ENCODE peak calls at places on chromosome 20, in eight cellular contexts. One of them, this sample, is unnamed.

GRCh38 chr20:43243672-43244269 is 54.1 kb upstream of the PTPRT start:
- DNase-seq in fibroblast of lung: no peak
- DNase-seq in progenitor cell of endocrine pancreas: no peak
- DNase-seq in omental fat pad: no peak
- DNase-seq in HFFc6: no peak
- DNase-seq in uterus: no peak
- DNase-seq in MCF 10A: peak; percentile 10
- DNase-seq in H9: peak; percentile 53
- DNase-seq in this sample: no peak

GRCh38 chr20:54555150-54555549 is 79.8 kb downstream of the DOK5 start:
- DNase-seq in fibroblast of lung: no peak
- DNase-seq in progenitor cell of endocrine pancreas: no peak
- DNase-seq in HFFc6: no peak
- DNase-seq in MCF 10A: no peak
- DNase-seq in uterus: no peak
- DNase-seq in omental fat pad: no peak
- DNase-seq in H9: no peak
- DNase-seq in this sample: no peak

GRCh38 chr20:8309638-8310037 is 177.6 kb downstream of the PLCB1 start:
- DNase-seq in HFFc6: no peak
- DNase-seq in H9: peak; percentile 32
- DNase-seq in progenitor cell of endocrine pancreas: no peak
- DNase-seq in omental fat pad: no peak
- DNase-seq in uterus: no peak
- DNase-seq in MCF 10A: no peak
- DNase-seq in fibroblast of lung: peak; percentile 53
- DNase-seq in this sample: peak; percentile 24

GRCh38 chr20:56411759-56412472 is at the start of gene CASS4:
- DNase-seq in H9: no peak
- DNase-seq in fibroblast of lung: peak; percentile 91
- DNase-seq in MCF 10A: no peak
- DNase-seq in HFFc6: no peak
- DNase-seq in uterus: no peak
- DNase-seq in omental fat pad: no peak
- DNase-seq in progenitor cell of endocrine pancreas: no peak
- DNase-seq in this sample: peak; percentile 97

GRCh38 chr20:4607287-4607713 is 114.4 kb upstream of the PRND start:
- DNase-seq in uterus: peak; percentile 62
- DNase-seq in omental fat pad: peak; percentile 35
- DNase-seq in H9: peak; percentile 64
- DNase-seq in progenitor cell of endocrine pancreas: peak; percentile 52
- DNase-seq in MCF 10A: peak; percentile 71
- DNase-seq in fibroblast of lung: peak; percentile 55
- DNase-seq in HFFc6: peak; percentile 64
- DNase-seq in this sample: peak; percentile 81

GRCh38 chr20:1465470-1466210 is 1.0 kb downstream of the NSFL1C start:
- DNase-seq in omental fat pad: no peak
- DNase-seq in H9: no peak
- DNase-seq in fibroblast of lung: peak; percentile 55
- DNase-seq in HFFc6: peak; percentile 39
- DNase-seq in progenitor cell of endocrine pancreas: no peak
- DNase-seq in MCF 10A: peak; percentile 55
- DNase-seq in uterus: no peak
- DNase-seq in this sample: peak; percentile 13

GRCh38 chr20:47576516-47577033 is 74.9 kb downstream of the NCOA3 start:
- DNase-seq in uterus: peak; percentile 60
- DNase-seq in HFFc6: peak; percentile 70
- DNase-seq in progenitor cell of endocrine pancreas: peak; percentile 15
- DNase-seq in omental fat pad: no peak
- DNase-seq in MCF 10A: peak; percentile 87
- DNase-seq in fibroblast of lung: peak; percentile 93
- DNase-seq in H9: no peak
- DNase-seq in this sample: peak; percentile 85

GRCh38 chr20:9474835-9475413 is 39.5 kb upstream of the LAMP5 start:
- DNase-seq in HFFc6: no peak
- DNase-seq in H9: no peak
- DNase-seq in progenitor cell of endocrine pancreas: no peak
- DNase-seq in MCF 10A: no peak
- DNase-seq in omental fat pad: no peak
- DNase-seq in uterus: no peak
- DNase-seq in fibroblast of lung: peak; percentile 56
- DNase-seq in this sample: no peak

GRCh38 chr20:63177134-63177784 is 38.7 kb downstream of the YTHDF1 start:
- DNase-seq in omental fat pad: no peak
- DNase-seq in HFFc6: no peak
- DNase-seq in MCF 10A: no peak
- DNase-seq in fibroblast of lung: no peak
- DNase-seq in progenitor cell of endocrine pancreas: no peak
- DNase-seq in uterus: no peak
- DNase-seq in H9: no peak
- DNase-seq in this sample: no peak

GRCh38 chr20:57594092-57594911 is 25.9 kb downstream of the ZBP1 start:
- DNase-seq in progenitor cell of endocrine pancreas: peak; percentile 61
- DNase-seq in H9: peak; percentile 62
- DNase-seq in MCF 10A: peak; percentile 38
- DNase-seq in uterus: no peak
- DNase-seq in fibroblast of lung: peak; percentile 11
- DNase-seq in omental fat pad: peak; percentile 48
- DNase-seq in HFFc6: no peak
- DNase-seq in this sample: peak; percentile 38

GRCh38 chr20:34651200-34651599 is 25.7 kb downstream of the PIGU start:
- DNase-seq in omental fat pad: no peak
- DNase-seq in HFFc6: no peak
- DNase-seq in fibroblast of lung: no peak
- DNase-seq in MCF 10A: no peak
- DNase-seq in uterus: no peak
- DNase-seq in progenitor cell of endocrine pancreas: no peak
- DNase-seq in H9: no peak
- DNase-seq in this sample: no peak

GRCh38 chr20:45257161-45257560 is 2.8 kb upstream of the SLPI start:
- DNase-seq in H9: no peak
- DNase-seq in uterus: no peak
- DNase-seq in progenitor cell of endocrine pancreas: no peak
- DNase-seq in omental fat pad: no peak
- DNase-seq in MCF 10A: no peak
- DNase-seq in fibroblast of lung: no peak
- DNase-seq in HFFc6: no peak
- DNase-seq in this sample: no peak

DNA sequence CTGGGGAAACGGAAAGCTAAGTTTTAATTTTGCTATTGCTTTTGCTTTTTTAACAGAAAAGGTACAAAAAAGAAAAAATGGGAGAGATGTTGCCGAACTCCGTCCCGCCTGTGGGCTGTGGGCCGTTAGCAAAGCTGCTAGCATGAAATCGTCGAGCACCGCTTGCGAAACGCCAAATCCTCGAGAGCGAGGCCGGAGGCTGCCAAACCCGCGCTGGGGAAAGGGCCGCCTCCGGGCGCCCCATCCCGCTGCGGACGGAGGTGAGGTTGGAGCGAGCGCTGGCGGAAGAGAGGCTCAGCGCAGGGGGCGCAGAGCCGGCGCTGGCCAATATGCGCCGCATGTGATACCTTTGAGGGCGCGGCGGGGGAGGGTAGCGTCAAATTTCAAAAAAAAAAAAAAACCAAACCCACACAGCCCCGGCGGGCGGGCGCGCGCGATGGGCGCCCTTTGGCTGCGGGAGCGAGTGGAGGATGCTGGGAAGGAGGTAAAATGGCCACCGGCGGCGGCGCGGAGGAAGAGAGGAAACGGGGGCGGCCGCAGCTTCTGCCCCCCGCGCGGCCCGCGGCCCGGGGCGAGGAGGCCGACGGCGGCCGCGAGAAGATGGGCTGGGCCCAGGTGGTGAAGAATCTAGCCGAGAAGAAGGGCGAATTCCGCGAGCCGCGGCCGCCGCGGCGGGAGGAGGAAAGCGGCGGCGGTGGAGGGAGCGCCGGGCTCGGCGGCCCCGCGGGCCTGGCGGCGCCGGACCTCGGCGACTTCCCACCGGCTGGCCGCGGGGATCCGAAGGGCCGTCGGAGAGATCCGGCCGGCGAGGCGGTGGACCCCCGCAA is at the start of gene ZCCHC3:
- DNase-seq in progenitor cell of endocrine pancreas: peak; percentile 76
- DNase-seq in omental fat pad: peak; percentile 58
- DNase-seq in HFFc6: peak; percentile 85
- DNase-seq in fibroblast of lung: peak; percentile 93
- DNase-seq in MCF 10A: peak; percentile 96
- DNase-seq in H9: peak; percentile 89
- DNase-seq in uterus: peak; percentile 93
- DNase-seq in this sample: peak; percentile 98
- TF ChIP-seq CTCF in progenitor cell of endocrine pancreas: peak; percentile 42
- TF ChIP-seq CTCF in omental fat pad: no peak
- TF ChIP-seq CTCF in HFFc6: peak; percentile 39
- TF ChIP-seq CTCF in fibroblast of lung: no peak
- TF ChIP-seq CTCF in MCF 10A: no peak
- TF ChIP-seq CTCF in H9: peak; percentile 39
- TF ChIP-seq CTCF in uterus: peak; percentile 29
- TF ChIP-seq CTCF in this sample: no peak

GRCh38 chr20:23024701-23025100 is 10.4 kb upstream of the SSTR4 start:
- DNase-seq in progenitor cell of endocrine pancreas: no peak
- DNase-seq in MCF 10A: no peak
- DNase-seq in uterus: no peak
- DNase-seq in H9: no peak
- DNase-seq in fibroblast of lung: no peak
- DNase-seq in HFFc6: no peak
- DNase-seq in omental fat pad: no peak
- DNase-seq in this sample: peak; percentile 64

GRCh38 chr20:23021941-23022340 is 13.2 kb upstream of the SSTR4 start:
- DNase-seq in MCF 10A: peak; percentile 23
- DNase-seq in HFFc6: no peak
- DNase-seq in fibroblast of lung: no peak
- DNase-seq in uterus: no peak
- DNase-seq in H9: no peak
- DNase-seq in omental fat pad: no peak
- DNase-seq in progenitor cell of endocrine pancreas: no peak
- DNase-seq in this sample: no peak

GRCh38 chr20:23021541-23021940 is 13.6 kb upstream of the SSTR4 start:
- DNase-seq in MCF 10A: peak; percentile 18
- DNase-seq in omental fat pad: no peak
- DNase-seq in uterus: no peak
- DNase-seq in HFFc6: no peak
- DNase-seq in progenitor cell of endocrine pancreas: no peak
- DNase-seq in fibroblast of lung: no peak
- DNase-seq in H9: no peak
- DNase-seq in this sample: no peak

GRCh38 chr20:23022849-23023248 is 12.3 kb upstream of the SSTR4 start:
- DNase-seq in H9: no peak
- DNase-seq in uterus: no peak
- DNase-seq in progenitor cell of endocrine pancreas: no peak
- DNase-seq in MCF 10A: no peak
- DNase-seq in fibroblast of lung: peak; percentile 48
- DNase-seq in omental fat pad: no peak
- DNase-seq in HFFc6: no peak
- DNase-seq in this sample: peak; percentile 18

DNA sequence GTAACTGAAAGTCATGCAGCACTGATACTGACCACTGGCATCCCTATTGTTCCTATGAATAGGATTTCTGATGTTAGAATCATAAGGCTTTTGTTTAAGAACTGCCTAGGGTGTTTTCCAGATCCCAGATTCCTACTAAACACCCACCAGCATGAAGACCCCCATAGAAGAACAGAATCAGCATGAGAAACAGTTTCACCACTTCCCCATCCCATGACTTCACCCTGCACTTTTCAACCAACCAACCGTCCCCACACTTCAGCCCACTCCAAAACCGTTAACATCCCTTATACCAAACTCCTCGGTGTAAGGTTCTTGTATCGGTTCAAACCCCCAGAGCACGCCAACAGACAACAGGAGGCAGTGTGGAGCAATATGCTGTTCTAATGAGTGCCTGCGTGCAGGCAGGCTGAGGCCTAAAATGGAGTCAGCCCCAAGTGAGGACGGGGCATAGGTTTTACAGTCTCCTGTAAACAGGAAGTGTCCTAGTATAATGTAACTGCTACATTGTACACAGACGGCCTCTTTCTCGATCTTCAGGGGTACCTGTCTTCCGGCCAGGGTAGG is 11.4 kb upstream of the SSTR4 start:
- DNase-seq in uterus: no peak
- DNase-seq in HFFc6: no peak
- DNase-seq in MCF 10A: no peak
- DNase-seq in omental fat pad: no peak
- DNase-seq in fibroblast of lung: no peak
- DNase-seq in H9: peak; percentile 60
- DNase-seq in progenitor cell of endocrine pancreas: no peak
- DNase-seq in this sample: no peak
- TF ChIP-seq CTCF in uterus: no peak
- TF ChIP-seq CTCF in HFFc6: no peak
- TF ChIP-seq CTCF in MCF 10A: no peak
- TF ChIP-seq CTCF in omental fat pad: no peak
- TF ChIP-seq CTCF in fibroblast of lung: no peak
- TF ChIP-seq CTCF in H9: peak; percentile 58
- TF ChIP-seq CTCF in progenitor cell of endocrine pancreas: no peak
- TF ChIP-seq CTCF in this sample: no peak

DNA sequence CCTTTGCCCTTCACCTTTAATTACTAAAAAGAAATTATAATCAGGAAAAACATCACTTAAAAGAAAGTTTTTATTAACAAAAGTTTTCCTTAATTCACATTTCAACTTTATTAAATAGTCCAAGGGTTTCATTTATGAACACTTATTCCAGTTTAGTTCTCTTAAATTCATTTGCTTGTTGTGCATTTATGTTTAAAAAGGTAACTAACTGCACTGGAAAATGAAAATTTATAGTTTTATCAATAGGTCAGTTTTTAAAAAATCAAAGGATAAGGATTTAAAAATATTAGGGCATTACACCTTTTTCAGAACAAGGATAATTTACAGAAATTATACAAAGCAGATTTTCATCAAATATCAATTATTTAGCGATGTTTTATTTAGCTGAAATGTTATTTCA is 958 bp upstream of the ATP5F1E start:
- DNase-seq in omental fat pad: no peak
- DNase-seq in MCF 10A: no peak
- DNase-seq in progenitor cell of endocrine pancreas: no peak
- DNase-seq in fibroblast of lung: no peak
- DNase-seq in HFFc6: no peak
- DNase-seq in H9: no peak
- DNase-seq in uterus: no peak
- DNase-seq in this sample: no peak
- TF ChIP-seq CTCF in omental fat pad: no peak
- TF ChIP-seq CTCF in MCF 10A: no peak
- TF ChIP-seq CTCF in progenitor cell of endocrine pancreas: no peak
- TF ChIP-seq CTCF in fibroblast of lung: no peak
- TF ChIP-seq CTCF in HFFc6: no peak
- TF ChIP-seq CTCF in H9: no peak
- TF ChIP-seq CTCF in uterus: no peak
- TF ChIP-seq CTCF in this sample: no peak

DNA sequence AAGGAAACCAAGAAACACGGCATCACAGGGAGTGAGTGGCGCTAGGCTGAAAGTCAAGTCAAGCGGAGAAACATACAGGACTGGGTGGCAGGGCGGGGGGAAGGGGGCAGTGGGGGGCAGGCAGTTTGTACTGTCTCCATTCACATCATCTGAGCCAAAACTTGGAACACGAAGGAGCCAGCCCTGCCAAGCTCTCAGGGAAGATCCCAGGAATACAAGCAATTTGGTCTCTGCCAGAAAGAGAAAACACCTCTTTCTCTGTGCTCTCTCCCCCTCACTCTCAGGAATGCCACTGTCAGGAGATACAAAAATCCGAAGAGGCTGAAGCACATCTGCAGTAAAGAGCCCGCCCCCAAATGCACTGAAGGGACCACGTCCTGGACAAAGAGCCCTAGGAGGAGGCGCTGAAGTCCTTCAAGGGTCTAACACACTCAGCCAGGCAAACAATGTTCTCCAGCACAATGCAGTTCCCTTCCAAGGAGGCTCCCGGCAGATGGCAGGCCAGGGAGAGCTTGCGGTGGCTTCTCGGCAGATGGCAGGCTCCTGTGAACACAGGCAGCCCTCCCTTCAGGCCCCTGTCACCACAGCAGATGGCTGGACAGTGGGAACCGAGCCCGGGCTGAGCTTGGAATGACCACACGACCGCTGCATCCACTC is 90.0 kb downstream of the ATP9A start:
- DNase-seq in fibroblast of lung: peak; percentile 23
- DNase-seq in omental fat pad: no peak
- DNase-seq in H9: no peak
- DNase-seq in HFFc6: no peak
- DNase-seq in MCF 10A: no peak
- DNase-seq in progenitor cell of endocrine pancreas: peak; percentile 19
- DNase-seq in uterus: no peak
- DNase-seq in this sample: peak; percentile 10
- TF ChIP-seq CTCF in fibroblast of lung: peak; percentile 33
- TF ChIP-seq CTCF in omental fat pad: no peak
- TF ChIP-seq CTCF in H9: no peak
- TF ChIP-seq CTCF in HFFc6: peak; percentile 26
- TF ChIP-seq CTCF in MCF 10A: no peak
- TF ChIP-seq CTCF in progenitor cell of endocrine pancreas: peak; percentile 20
- TF ChIP-seq CTCF in uterus: no peak
- TF ChIP-seq CTCF in this sample: peak; percentile 21